ENCODE peak calls at places on chromosomes 12 and 14, in six cellular contexts. Z is IMR-90, L is AG09319, V is SK-MEL-5, S is hepatocyte, R is AG10803. E is an unnamed sample.

GRCh38 chr12:53467880-53468279 is 16.0 kb downstream of the PCBP2 start:
- DNase-seq in Z (no peak), L (no peak), V (no peak), S (no peak), R (no peak), E (no peak)

GRCh38 chr12:130932061-130932650 is 21.6 kb upstream of the ADGRD1 start:
- DNase-seq in Z (no peak), L (peak), V (no peak), S (no peak), R (peak), E (no peak)

GRCh38 chr12:62803756-62804155 is 131.2 kb downstream of the PPM1H start:
- DNase-seq in Z (no peak), L (no peak), V (no peak), S (no peak), R (no peak), E (no peak)

GRCh38 chr14:23605931-23606585 is 27.5 kb upstream of the JPH4 start:
- DNase-seq in Z (peak), L (no peak), V (no peak), S (no peak), R (no peak), E (no peak)

GRCh38 chr12:109927622-109928021 is 27.5 kb downstream of the TCHP start:
- DNase-seq in Z (peak), L (no peak), V (peak), S (peak), R (peak), E (no peak)

GRCh38 chr14:100015251-100015655 is 50.0 kb upstream of the EVL start:
- DNase-seq in Z (peak), L (no peak), V (no peak), S (peak), R (no peak), E (peak)

GRCh38 chr14:77458249-77458950 is 507 bp downstream of the AHSA1 start:
- DNase-seq in Z (peak), L (no peak), V (peak), S (peak), R (no peak), E (peak)

GRCh38 chr14:96271421-96271762 is 15.4 kb downstream of the BDKRB1 start:
- DNase-seq in Z (no peak), L (no peak), V (no peak), S (no peak), R (no peak), E (no peak)

GRCh38 chr14:56120091-56120632 is 2.0 kb downstream of the PELI2 start:
- DNase-seq in Z (peak), L (no peak), V (no peak), S (peak), R (peak), E (peak)

GRCh38 chr12:21771311-21771710 is 3.2 kb downstream of the KCNJ8 start:
- DNase-seq in Z (peak), L (no peak), V (no peak), S (no peak), R (peak), E (no peak)

GRCh38 chr14:62077676-62078261 is 315.5 kb downstream of the SNAPC1 start:
- DNase-seq in Z (no peak), L (no peak), V (no peak), S (no peak), R (no peak), E (no peak)

GRCh38 chr12:6367065-6367968 is 8.0 kb downstream of the SCNN1A start:
- DNase-seq in Z (peak), L (no peak), V (peak), S (no peak), R (no peak), E (peak)

GRCh38 chr14:49940805-49941421 is 48.0 kb downstream of the ARF6 start:
- DNase-seq in Z (peak), L (no peak), V (no peak), S (no peak), R (peak), E (peak)

GRCh38 chr14:106823552-106823951 is 1297.2 kb downstream of the TMEM121 start:
- DNase-seq in Z (no peak), L (no peak), V (no peak), S (no peak), R (no peak), E (no peak)

GRCh38 chr12:61452076-61452475 is 808.1 kb upstream of the USP15 start:
- DNase-seq in Z (no peak), L (no peak), V (peak), S (no peak), R (no peak), E (no peak)

GRCh38 chr14:84859116-84859515 is 670.8 kb upstream of the FLRT2 start:
- DNase-seq in Z (no peak), L (no peak), V (no peak), S (no peak), R (no peak), E (no peak)

GRCh38 chr14:99670361-99671229 is 13.5 kb upstream of the CYP46A1 start:
- DNase-seq in Z (peak), L (no peak), V (no peak), S (no peak), R (peak), E (no peak)

GRCh38 chr12:28583771-28584261 is 393.6 kb downstream of the CCDC91 start:
- DNase-seq in Z (peak), L (peak), V (peak), S (peak), R (peak), E (peak)

GRCh38 chr14:26597136-26598080 is at the start of gene NOVA1:
- DNase-seq in Z (no peak), L (no peak), V (no peak), S (peak), R (no peak), E (peak)

E was measured in renal cortical epithelial cell.